ENCODE peak calls at places on chromosomes 6 and 20, in five cellular contexts. One of them, this sample, is unnamed.

GRCh38 chr20:19775353-19776201 is 17.5 kb downstream of the RIN2 start:
- DNase-seq in Caco-2: peak
- DNase-seq in GM13977: no peak
- DNase-seq in HS-27A: no peak
- DNase-seq in germinal center: no peak
- DNase-seq in this sample: no peak

GRCh38 chr6:11366183-11366933 is 133.9 kb upstream of the NEDD9 start:
- DNase-seq in Caco-2: no peak
- DNase-seq in GM13977: peak
- DNase-seq in HS-27A: no peak
- DNase-seq in germinal center: peak
- DNase-seq in this sample: no peak

GRCh38 chr20:46057856-46058655 is 29.0 kb downstream of the SLC12A5 start:
- DNase-seq in Caco-2: no peak
- DNase-seq in GM13977: peak
- DNase-seq in HS-27A: no peak
- DNase-seq in germinal center: peak
- DNase-seq in this sample: no peak

GRCh38 chr6:125829433-125829832 is 38.7 kb downstream of the NCOA7 start:
- DNase-seq in Caco-2: no peak
- DNase-seq in GM13977: no peak
- DNase-seq in HS-27A: no peak
- DNase-seq in germinal center: no peak
- DNase-seq in this sample: no peak

GRCh38 chr6:343960-344815 is 47.4 kb upstream of the IRF4 start:
- DNase-seq in Caco-2: no peak
- DNase-seq in GM13977: no peak
- DNase-seq in HS-27A: no peak
- DNase-seq in germinal center: no peak
- DNase-seq in this sample: no peak

GRCh38 chr6:111265842-111266241 is 178.5 kb downstream of the SLC16A10 start:
- DNase-seq in Caco-2: no peak
- DNase-seq in GM13977: no peak
- DNase-seq in HS-27A: no peak
- DNase-seq in germinal center: no peak
- DNase-seq in this sample: no peak

GRCh38 chr6:144696610-144697376 is 411.7 kb downstream of the UTRN start:
- DNase-seq in Caco-2: no peak
- DNase-seq in GM13977: no peak
- DNase-seq in HS-27A: no peak
- DNase-seq in germinal center: no peak
- DNase-seq in this sample: no peak

GRCh38 chr6:105921781-105922180 is 164.4 kb upstream of the PRDM1 start:
- DNase-seq in Caco-2: no peak
- DNase-seq in GM13977: no peak
- DNase-seq in HS-27A: no peak
- DNase-seq in germinal center: no peak
- DNase-seq in this sample: no peak

GRCh38 chr6:31336872-31337496 is 20.0 kb downstream of the HLA-B start:
- DNase-seq in Caco-2: no peak
- DNase-seq in GM13977: no peak
- DNase-seq in HS-27A: no peak
- DNase-seq in germinal center: no peak
- DNase-seq in this sample: no peak

GRCh38 chr6:72950114-72950860 is 275.0 kb downstream of the KHDC1L start:
- DNase-seq in Caco-2: peak
- DNase-seq in GM13977: no peak
- DNase-seq in HS-27A: peak
- DNase-seq in germinal center: no peak
- DNase-seq in this sample: peak

GRCh38 chr6:111683749-111684267 is 78.1 kb upstream of the TRAF3IP2 start:
- DNase-seq in Caco-2: no peak
- DNase-seq in GM13977: no peak
- DNase-seq in HS-27A: no peak
- DNase-seq in germinal center: no peak
- DNase-seq in this sample: no peak

GRCh38 chr20:58611236-58612020 is 39.7 kb upstream of the STX16 start:
- DNase-seq in Caco-2: peak
- DNase-seq in GM13977: no peak
- DNase-seq in HS-27A: no peak
- DNase-seq in germinal center: no peak
- DNase-seq in this sample: no peak

GRCh38 chr6:39927159-39927558 is 7.1 kb downstream of the MOCS1 start:
- DNase-seq in Caco-2: no peak
- DNase-seq in GM13977: no peak
- DNase-seq in HS-27A: no peak
- DNase-seq in germinal center: no peak
- DNase-seq in this sample: peak

GRCh38 chr20:33915726-33916331 is 77.9 kb upstream of the RALY start:
- DNase-seq in Caco-2: peak
- DNase-seq in GM13977: peak
- DNase-seq in HS-27A: no peak
- DNase-seq in germinal center: peak
- DNase-seq in this sample: peak

GRCh38 chr6:109892451-109893435 is 85.4 kb upstream of the GPR6 start:
- DNase-seq in Caco-2: peak
- DNase-seq in GM13977: no peak
- DNase-seq in HS-27A: no peak
- DNase-seq in germinal center: no peak
- DNase-seq in this sample: no peak

GRCh38 chr20:51326241-51326819 is 216.2 kb downstream of the NFATC2 start:
- DNase-seq in Caco-2: peak
- DNase-seq in GM13977: no peak
- DNase-seq in HS-27A: no peak
- DNase-seq in germinal center: peak
- DNase-seq in this sample: no peak

GRCh38 chr20:11686195-11686594 is 231.5 kb upstream of the BTBD3 start:
- DNase-seq in Caco-2: no peak
- DNase-seq in GM13977: no peak
- DNase-seq in HS-27A: no peak
- DNase-seq in germinal center: no peak
- DNase-seq in this sample: no peak

GRCh38 chr20:50019466-50020256 is 36.9 kb downstream of the SNAI1 start:
- DNase-seq in Caco-2: no peak
- DNase-seq in GM13977: no peak
- DNase-seq in HS-27A: no peak
- DNase-seq in germinal center: no peak
- DNase-seq in this sample: peak

GRCh38 chr6:126625019-126625418 is 285.1 kb downstream of the CENPW start:
- DNase-seq in Caco-2: peak
- DNase-seq in GM13977: no peak
- DNase-seq in HS-27A: peak
- DNase-seq in germinal center: no peak
- DNase-seq in this sample: no peak

GRCh38 chr6:14047151-14047740 is 70.3 kb upstream of the CD83 start:
- DNase-seq in Caco-2: no peak
- DNase-seq in GM13977: no peak
- DNase-seq in HS-27A: no peak
- DNase-seq in germinal center: no peak
- DNase-seq in this sample: no peak

GRCh38 chr20:483791-484644 is 21.7 kb upstream of the TBC1D20 start:
- DNase-seq in Caco-2: no peak
- DNase-seq in GM13977: no peak
- DNase-seq in HS-27A: no peak
- DNase-seq in germinal center: no peak
- DNase-seq in this sample: no peak

GRCh38 chr20:36314734-36315544 is 8.8 kb downstream of the DLGAP4 start:
- DNase-seq in Caco-2: no peak
- DNase-seq in GM13977: no peak
- DNase-seq in HS-27A: no peak
- DNase-seq in germinal center: no peak
- DNase-seq in this sample: no peak

GRCh38 chr6:97294451-97294850 is 11.4 kb upstream of the MMS22L start:
- DNase-seq in Caco-2: no peak
- DNase-seq in GM13977: no peak
- DNase-seq in HS-27A: no peak
- DNase-seq in germinal center: no peak
- DNase-seq in this sample: no peak

This sample was measured in NCI-H226.